ENCODE peak calls at places on chromosomes 3 and 15, in eight cellular contexts. One of them, this sample, is unnamed.

GRCh38 chr3:79002465-79003372 is 765.1 kb downstream of the ROBO1 start:
- DNase-seq in A172: no peak
- DNase-seq in left ventricle myocardium superior: no peak
- DNase-seq in AG09319: no peak
- DNase-seq in A549: no peak
- DNase-seq in choroid plexus epithelial cell: peak; percentile 29
- DNase-seq in NCI-H1436: no peak
- DNase-seq in thoracic aorta: no peak
- DNase-seq in this sample: no peak

GRCh38 chr15:67991706-67992105 is 62.4 kb upstream of the PIAS1 start:
- DNase-seq in thoracic aorta: no peak
- DNase-seq in left ventricle myocardium superior: no peak
- DNase-seq in A172: no peak
- DNase-seq in NCI-H1436: no peak
- DNase-seq in choroid plexus epithelial cell: no peak
- DNase-seq in AG09319: no peak
- DNase-seq in A549: no peak
- DNase-seq in this sample: no peak

GRCh38 chr15:80609512-80609946 is 85.6 kb upstream of the ABHD17C start:
- DNase-seq in AG09319: no peak
- DNase-seq in choroid plexus epithelial cell: no peak
- DNase-seq in left ventricle myocardium superior: no peak
- DNase-seq in thoracic aorta: no peak
- DNase-seq in NCI-H1436: peak; percentile 78
- DNase-seq in A172: peak; percentile 10
- DNase-seq in A549: no peak
- DNase-seq in this sample: no peak

GRCh38 chr3:69203631-69204314 is 81.4 kb upstream of the LMOD3 start:
- DNase-seq in thoracic aorta: no peak
- DNase-seq in A172: no peak
- DNase-seq in NCI-H1436: no peak
- DNase-seq in left ventricle myocardium superior: no peak
- DNase-seq in A549: no peak
- DNase-seq in AG09319: no peak
- DNase-seq in choroid plexus epithelial cell: no peak
- DNase-seq in this sample: no peak

GRCh38 chr3:8147726-8148125 is 353.9 kb upstream of the LMCD1 start:
- DNase-seq in choroid plexus epithelial cell: no peak
- DNase-seq in A549: no peak
- DNase-seq in thoracic aorta: no peak
- DNase-seq in A172: no peak
- DNase-seq in AG09319: no peak
- DNase-seq in left ventricle myocardium superior: no peak
- DNase-seq in NCI-H1436: no peak
- DNase-seq in this sample: no peak

GRCh38 chr3:158103131-158103955 is 2.9 kb downstream of the SHOX2 start:
- DNase-seq in A549: no peak
- DNase-seq in thoracic aorta: no peak
- DNase-seq in A172: no peak
- DNase-seq in NCI-H1436: no peak
- DNase-seq in left ventricle myocardium superior: peak; percentile 51
- DNase-seq in AG09319: no peak
- DNase-seq in choroid plexus epithelial cell: no peak
- DNase-seq in this sample: peak; percentile 23

GRCh38 chr15:84949043-84949442 is 32.6 kb upstream of the PDE8A start:
- DNase-seq in A549: no peak
- DNase-seq in thoracic aorta: no peak
- DNase-seq in left ventricle myocardium superior: no peak
- DNase-seq in choroid plexus epithelial cell: peak; percentile 65
- DNase-seq in NCI-H1436: no peak
- DNase-seq in AG09319: peak; percentile 43
- DNase-seq in A172: no peak
- DNase-seq in this sample: no peak

GRCh38 chr3:114848087-114848486 is 299.0 kb downstream of the ZBTB20 start:
- DNase-seq in choroid plexus epithelial cell: no peak
- DNase-seq in thoracic aorta: no peak
- DNase-seq in NCI-H1436: peak; percentile 48
- DNase-seq in A549: no peak
- DNase-seq in left ventricle myocardium superior: no peak
- DNase-seq in A172: no peak
- DNase-seq in AG09319: no peak
- DNase-seq in this sample: no peak

GRCh38 chr3:138376663-138377062 is 28.3 kb downstream of the MRAS start:
- DNase-seq in thoracic aorta: no peak
- DNase-seq in A549: no peak
- DNase-seq in A172: no peak
- DNase-seq in NCI-H1436: no peak
- DNase-seq in AG09319: no peak
- DNase-seq in left ventricle myocardium superior: no peak
- DNase-seq in choroid plexus epithelial cell: peak; percentile 41
- DNase-seq in this sample: no peak

GRCh38 chr3:54046677-54047214 is 75.6 kb upstream of the CACNA2D3 start:
- DNase-seq in AG09319: peak; percentile 76
- DNase-seq in choroid plexus epithelial cell: peak; percentile 10
- DNase-seq in thoracic aorta: no peak
- DNase-seq in A549: peak; percentile 46
- DNase-seq in NCI-H1436: no peak
- DNase-seq in left ventricle myocardium superior: no peak
- DNase-seq in A172: peak; percentile 81
- DNase-seq in this sample: no peak

GRCh38 chr3:52428151-52429005 is 16.5 kb downstream of the SEMA3G start:
- DNase-seq in thoracic aorta: no peak
- DNase-seq in choroid plexus epithelial cell: peak; percentile 90
- DNase-seq in NCI-H1436: peak; percentile 31
- DNase-seq in A549: peak; percentile 61
- DNase-seq in left ventricle myocardium superior: no peak
- DNase-seq in A172: peak; percentile 57
- DNase-seq in AG09319: peak; percentile 81
- DNase-seq in this sample: no peak

GRCh38 chr3:435969-436492 is 239.5 kb downstream of the CHL1 start:
- DNase-seq in choroid plexus epithelial cell: no peak
- DNase-seq in A172: no peak
- DNase-seq in NCI-H1436: no peak
- DNase-seq in left ventricle myocardium superior: no peak
- DNase-seq in thoracic aorta: no peak
- DNase-seq in AG09319: no peak
- DNase-seq in A549: no peak
- DNase-seq in this sample: no peak

GRCh38 chr3:56851966-56852884 is 50.5 kb upstream of the ARHGEF3 start:
- DNase-seq in choroid plexus epithelial cell: peak; percentile 67
- DNase-seq in thoracic aorta: no peak
- DNase-seq in left ventricle myocardium superior: no peak
- DNase-seq in A172: peak; percentile 64
- DNase-seq in A549: no peak
- DNase-seq in AG09319: no peak
- DNase-seq in NCI-H1436: no peak
- DNase-seq in this sample: no peak

GRCh38 chr3:30693470-30694120 is 87.2 kb downstream of the TGFBR2 start:
- DNase-seq in A172: peak; percentile 70
- DNase-seq in NCI-H1436: peak; percentile 41
- DNase-seq in A549: peak; percentile 77
- DNase-seq in left ventricle myocardium superior: peak; percentile 38
- DNase-seq in thoracic aorta: no peak
- DNase-seq in AG09319: peak; percentile 43
- DNase-seq in choroid plexus epithelial cell: peak; percentile 89
- DNase-seq in this sample: peak; percentile 15

GRCh38 chr15:41462396-41462795 is 31.3 kb upstream of the ITPKA start:
- DNase-seq in NCI-H1436: no peak
- DNase-seq in left ventricle myocardium superior: no peak
- DNase-seq in choroid plexus epithelial cell: no peak
- DNase-seq in AG09319: no peak
- DNase-seq in A172: no peak
- DNase-seq in A549: no peak
- DNase-seq in thoracic aorta: no peak
- DNase-seq in this sample: no peak

GRCh38 chr3:7787871-7788828 is 713.5 kb upstream of the LMCD1 start:
- DNase-seq in A549: no peak
- DNase-seq in choroid plexus epithelial cell: peak; percentile 7
- DNase-seq in left ventricle myocardium superior: no peak
- DNase-seq in thoracic aorta: no peak
- DNase-seq in AG09319: no peak
- DNase-seq in A172: peak; percentile 25
- DNase-seq in NCI-H1436: no peak
- DNase-seq in this sample: no peak

GRCh38 chr15:37931868-37932267 is 2.6 kb upstream of the TMCO5A start:
- DNase-seq in AG09319: peak; percentile 2
- DNase-seq in A549: no peak
- DNase-seq in left ventricle myocardium superior: no peak
- DNase-seq in A172: peak; percentile 41
- DNase-seq in NCI-H1436: no peak
- DNase-seq in choroid plexus epithelial cell: no peak
- DNase-seq in thoracic aorta: no peak
- DNase-seq in this sample: no peak

GRCh38 chr3:72154391-72155300 is 369.7 kb upstream of the PROK2 start:
- DNase-seq in thoracic aorta: no peak
- DNase-seq in A549: no peak
- DNase-seq in A172: no peak
- DNase-seq in left ventricle myocardium superior: no peak
- DNase-seq in AG09319: no peak
- DNase-seq in NCI-H1436: no peak
- DNase-seq in choroid plexus epithelial cell: no peak
- DNase-seq in this sample: no peak

GRCh38 chr15:78673476-78673875 is 32.5 kb upstream of the CHRNB4 start:
- DNase-seq in AG09319: no peak
- DNase-seq in NCI-H1436: no peak
- DNase-seq in thoracic aorta: no peak
- DNase-seq in A549: no peak
- DNase-seq in left ventricle myocardium superior: no peak
- DNase-seq in choroid plexus epithelial cell: no peak
- DNase-seq in A172: no peak
- DNase-seq in this sample: no peak

GRCh38 chr15:63752075-63752684 is 81.6 kb downstream of the HERC1 start:
- DNase-seq in NCI-H1436: peak; percentile 32
- DNase-seq in AG09319: peak; percentile 32
- DNase-seq in choroid plexus epithelial cell: peak; percentile 82
- DNase-seq in A172: peak; percentile 53
- DNase-seq in thoracic aorta: peak; percentile 5
- DNase-seq in A549: peak; percentile 76
- DNase-seq in left ventricle myocardium superior: no peak
- DNase-seq in this sample: no peak